ENCODE peak calls at places on chromosomes 13 and 19, in seven cellular contexts. B is RPMI8226, M is ACHN, C is ecto neural progenitor cell, T is HuH-7, I is T-cell, H is RWPE1. X is an unnamed sample.

GRCh38 chr13:99821741-99822140 is 149.8 kb downstream of the ZIC5 start:
- DNase-seq in H (no peak), I (no peak), T (no peak), C (no peak), M (no peak), B (no peak), X (no peak)

GRCh38 chr19:14916848-14917247 is 24.4 kb upstream of the OR7C2 start:
- DNase-seq in B (peak; percentile 26), M (no peak), I (no peak), H (peak; percentile 28), C (no peak), T (no peak), X (no peak)

GRCh38 chr19:30437869-30438268 is 65.7 kb downstream of the ZNF536 start:
- DNase-seq in M (no peak), B (no peak), I (no peak), C (no peak), T (no peak), H (no peak), X (no peak)

GRCh38 chr13:102688306-102688973 is 6.4 kb downstream of the METTL21C start:
- DNase-seq in C (no peak), M (no peak), T (no peak), H (no peak), I (no peak), B (no peak), X (no peak)

GRCh38 chr13:80339578-80339840 is 1.4 kb downstream of the SPRY2 start:
- DNase-seq in M (peak; percentile 14), T (no peak), I (no peak), C (no peak), H (peak; percentile 26), B (no peak), X (no peak)

GRCh38 chr19:39363909-39364457 is 21.8 kb downstream of the SAMD4B start:
- DNase-seq in C (no peak), T (no peak), M (peak; percentile 26), H (no peak), B (peak; percentile 36), I (no peak), X (peak; percentile 48)

GRCh38 chr13:104900186-104900817 is 1635.2 kb downstream of the EFNB2 start:
- DNase-seq in I (no peak), B (no peak), M (no peak), H (no peak), C (no peak), T (no peak), X (no peak)

GRCh38 chr19:31037311-31037710 is 311.9 kb downstream of the TSHZ3 start:
- DNase-seq in H (no peak), M (no peak), I (no peak), B (no peak), T (no peak), C (no peak), X (no peak)

GRCh38 chr13:57787058-57787791 is 155.7 kb downstream of the PCDH17 start:
- DNase-seq in C (peak; percentile 46), I (no peak), M (no peak), T (no peak), H (no peak), B (no peak), X (no peak)

GRCh38 chr19:22625266-22626035 is 8.7 kb upstream of the ZNF492 start:
- DNase-seq in H (no peak), M (no peak), T (no peak), I (no peak), C (no peak), B (no peak), X (no peak)

GRCh38 chr19:56273563-56274117 is 1.1 kb downstream of the EDDM13 start:
- DNase-seq in H (peak; percentile 36), I (no peak), T (no peak), M (no peak), C (no peak), B (no peak), X (peak; percentile 33)

GRCh38 chr19:56155124-56155687 is 14.1 kb downstream of the ZNF444 start:
- DNase-seq in I (no peak), T (peak; percentile 71), M (no peak), B (no peak), H (no peak), C (peak; percentile 72), X (no peak)

GRCh38 chr19:16327501-16327900 is 2.9 kb downstream of the KLF2 start:
- DNase-seq in C (no peak), I (peak; percentile 50), M (no peak), T (no peak), B (peak; percentile 86), H (no peak), X (no peak)

GRCh38 chr19:1882089-1882785 is 3.1 kb downstream of the ABHD17A start:
- DNase-seq in M (no peak), T (no peak), B (no peak), I (peak; percentile 87), H (no peak), C (no peak), X (no peak)

GRCh38 chr13:32007494-32007893 is 24.1 kb upstream of the FRY start:
- DNase-seq in I (no peak), H (no peak), M (no peak), T (no peak), B (no peak), C (no peak), X (no peak)

GRCh38 chr19:39413269-39413902 is 917 bp downstream of the PLEKHG2 start:
- DNase-seq in T (peak; percentile 81), B (no peak), I (peak; percentile 39), H (no peak), M (no peak), C (peak; percentile 85), X (peak; percentile 66)

GRCh38 chr13:86870388-86870966 is 800.7 kb upstream of the SLITRK5 start:
- DNase-seq in B (peak; percentile 4), T (no peak), I (no peak), C (no peak), M (peak; percentile 28), H (no peak), X (no peak)

GRCh38 chr19:14023404-14024235 is 4.3 kb upstream of the RLN3 start:
- DNase-seq in M (peak; percentile 72), T (peak; percentile 80), C (peak; percentile 71), H (peak; percentile 54), I (no peak), B (peak; percentile 75), X (peak; percentile 54)

GRCh38 chr19:29289020-29289419 is 76.1 kb upstream of the UQCRFS1 start:
- DNase-seq in I (no peak), H (no peak), T (no peak), M (no peak), B (no peak), C (no peak), X (no peak)